ENCODE peak calls at places on chromosomes 3 and 15, in five cellular contexts. A is lower lobe of right lung, R is astrocyte of the spinal cord, Q is progenitor cell of endocrine pancreas, Y is natural killer cell. T is an unnamed sample.
A peak's percentile ranks its signal among the peaks of the same experiment; 100 is the strongest.

GRCh38 chr15:29925227-29926082 is 103.2 kb upstream of the TJP1 start:
- DNase-seq in A (peak; percentile 51), Q (peak; percentile 66), R (peak; percentile 83), Y (no peak), T (peak; percentile 82)

GRCh38 chr3:124792341-124793034 is 62.2 kb downstream of the UMPS start:
- DNase-seq in Y (no peak), A (no peak), R (no peak), Q (no peak), T (no peak)

GRCh38 chr3:114775395-114775794 is 371.7 kb downstream of the ZBTB20 start:
- DNase-seq in R (peak; percentile 44), Y (no peak), Q (no peak), A (no peak), T (no peak)

GRCh38 chr15:50857763-50858162 is 50.7 kb upstream of the AP4E1 start:
- DNase-seq in A (no peak), R (no peak), Y (no peak), Q (no peak), T (no peak)

GRCh38 chr15:92650966-92651365 is 4.6 kb downstream of the FAM174B start:
- DNase-seq in Y (no peak), Q (no peak), R (no peak), A (no peak), T (no peak)

GRCh38 chr3:186057594-186057993 is 51.3 kb downstream of the ETV5 start:
- DNase-seq in Y (no peak), A (no peak), Q (no peak), R (peak; percentile 87), T (no peak)

GRCh38 chr3:85050806-85051205 is 92.0 kb downstream of the CADM2 start:
- DNase-seq in R (no peak), A (no peak), Q (no peak), Y (no peak), T (no peak)

GRCh38 chr3:32969656-32970055 is 18.2 kb downstream of the CCR4 start:
- DNase-seq in R (peak; percentile 15), Y (no peak), Q (no peak), A (peak; percentile 63), T (no peak)

GRCh38 chr15:85582719-85583089 is 202.3 kb downstream of the AKAP13 start:
- DNase-seq in A (no peak), Y (peak; percentile 66), R (no peak), Q (no peak), T (no peak)

GRCh38 chr15:77759896-77760592 is 127.3 kb upstream of the LINGO1 start:
- DNase-seq in Y (no peak), A (no peak), R (no peak), Q (no peak), T (no peak)

GRCh38 chr3:177855021-177855420 is 657.7 kb upstream of the TBL1XR1 start:
- DNase-seq in R (no peak), A (no peak), Y (no peak), Q (no peak), T (no peak)

GRCh38 chr15:70795311-70795665 is 31.9 kb upstream of the UACA start:
- DNase-seq in A (no peak), Q (no peak), Y (no peak), R (peak; percentile 96), T (no peak)

GRCh38 chr3:53161820-53162671 is 1.0 kb downstream of the PRKCD start:
- DNase-seq in Y (peak; percentile 31), A (peak; percentile 71), Q (peak; percentile 24), R (peak; percentile 11), T (peak; percentile 23)

GRCh38 chr15:25176616-25176923 is 221.8 kb downstream of the SNRPN start:
- DNase-seq in A (no peak), Y (peak; percentile 2), R (no peak), Q (peak; percentile 5), T (no peak)

GRCh38 chr15:61871926-61872522 is 188.2 kb downstream of the VPS13C start:
- DNase-seq in R (peak; percentile 40), Q (no peak), Y (no peak), A (no peak), T (no peak)

GRCh38 chr15:39963806-39964205 is 29.9 kb downstream of the EIF2AK4 start:
- DNase-seq in R (no peak), A (no peak), Y (no peak), Q (no peak), T (no peak)

GRCh38 chr3:120147072-120147871 is 53.0 kb upstream of the GSK3B start:
- DNase-seq in Q (no peak), Y (no peak), A (no peak), R (no peak), T (no peak)

GRCh38 chr3:113626513-113627371 is 69.7 kb downstream of the USF3 start:
- DNase-seq in A (no peak), Q (peak; percentile 11), R (peak; percentile 71), Y (no peak), T (peak; percentile 38)

DNA sequence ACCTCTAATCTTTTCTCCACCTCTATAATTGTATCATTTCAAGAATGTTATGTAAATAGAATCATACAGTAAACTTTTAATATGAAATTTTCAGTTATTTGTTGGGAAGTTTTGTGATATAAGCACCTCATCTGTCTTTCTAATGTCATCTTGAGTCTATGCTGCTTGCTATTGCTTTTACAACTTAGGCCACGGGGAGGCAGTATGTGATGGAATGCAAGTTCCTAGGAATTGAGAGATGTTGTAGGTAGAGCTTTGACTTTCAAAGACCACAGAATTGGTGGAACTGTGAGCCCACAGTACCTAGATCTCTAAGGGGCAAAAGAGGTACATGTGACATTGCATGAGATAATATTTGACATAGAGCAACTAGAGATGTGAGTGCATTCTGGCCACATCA is 328.3 kb downstream of the MFSD1 start:
- DNase-seq in A (no peak), R (no peak), Y (no peak), Q (no peak), T (peak; percentile 2)
- TF ChIP-seq CTCF in A (no peak), R (peak; percentile 19), Y (no peak), Q (peak; percentile 46), T (peak; percentile 49)

GRCh38 chr15:36449084-36449661 is 130.3 kb upstream of the CDIN1 start:
- DNase-seq in Y (no peak), A (no peak), R (peak; percentile 13), Q (no peak), T (no peak)
- TF ChIP-seq CTCF in Y (no peak), A (no peak), R (no peak), Q (no peak), T (no peak)

GRCh38 chr3:141127344-141128125 is 76.4 kb downstream of the SPSB4 start:
- DNase-seq in Y (no peak), Q (no peak), A (no peak), R (no peak), T (no peak)

GRCh38 chr3:141123677-141124410 is 72.7 kb downstream of the SPSB4 start:
- DNase-seq in A (no peak), R (no peak), Q (no peak), Y (no peak), T (no peak)

GRCh38 chr3:141126661-141127343 is 75.7 kb downstream of the SPSB4 start:
- DNase-seq in R (no peak), Y (no peak), Q (no peak), A (no peak), T (no peak)

GRCh38 chr3:141124715-141125114 is 73.6 kb downstream of the SPSB4 start:
- DNase-seq in Y (no peak), Q (no peak), R (no peak), A (no peak), T (no peak)

GRCh38 chr3:141125351-141125750 is 74.2 kb downstream of the SPSB4 start:
- DNase-seq in Y (no peak), R (no peak), Q (no peak), A (no peak), T (no peak)
- TF ChIP-seq CTCF in Y (no peak), R (no peak), Q (no peak), A (no peak), T (no peak)

DNA sequence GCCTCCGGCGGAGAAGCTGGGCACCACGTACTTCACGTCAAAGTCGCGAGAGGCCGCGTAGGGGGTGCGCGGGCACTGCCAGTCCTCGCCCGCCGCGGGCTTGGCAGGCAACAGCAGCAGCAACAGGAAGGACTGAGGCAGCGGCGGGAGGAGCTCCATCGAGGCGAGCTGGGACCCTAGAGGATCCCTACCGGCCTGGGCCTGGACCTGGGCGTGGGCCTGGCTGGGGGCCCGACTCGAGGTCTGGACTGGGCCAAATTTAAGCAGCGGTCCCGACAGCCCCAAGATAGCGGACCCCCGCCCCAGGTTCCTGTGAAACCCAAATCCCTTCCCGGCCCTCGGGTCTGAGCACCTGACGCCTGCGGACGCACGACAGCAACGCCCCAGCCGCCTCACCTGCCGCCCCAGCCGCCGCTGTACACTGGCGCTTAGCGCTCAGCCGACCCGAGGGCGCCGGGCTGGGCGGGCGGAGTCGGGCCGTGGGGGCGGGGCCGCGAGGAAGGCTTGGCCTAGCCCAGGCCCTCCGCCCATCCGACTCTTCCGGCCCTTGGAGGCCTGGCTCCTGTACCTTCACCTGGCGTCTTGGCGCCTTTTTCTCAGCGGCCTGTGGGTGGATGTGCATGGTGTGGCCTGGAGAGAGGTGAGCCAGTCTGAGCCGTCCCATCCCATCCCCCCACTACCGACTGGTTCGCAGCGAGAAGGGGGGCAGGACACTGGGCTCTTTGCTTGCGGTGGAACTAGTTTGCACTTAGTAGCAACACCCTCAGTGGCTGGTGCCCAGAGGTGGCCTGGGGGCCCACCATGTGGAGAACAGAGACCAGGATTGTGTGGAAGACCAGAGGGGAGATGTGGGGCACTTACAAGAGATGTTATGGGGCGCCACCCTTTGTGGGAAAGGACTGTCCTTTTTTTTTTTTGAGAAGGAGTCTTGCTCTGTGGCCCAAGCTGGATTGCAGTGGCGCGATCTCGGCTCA is at the start of gene MST1R:
- DNase-seq in Q (peak; percentile 66), A (peak; percentile 92), R (no peak), Y (peak; percentile 77), T (peak; percentile 53)
- TF ChIP-seq CTCF in Q (no peak), A (no peak), R (no peak), Y (no peak), T (no peak)

DNA sequence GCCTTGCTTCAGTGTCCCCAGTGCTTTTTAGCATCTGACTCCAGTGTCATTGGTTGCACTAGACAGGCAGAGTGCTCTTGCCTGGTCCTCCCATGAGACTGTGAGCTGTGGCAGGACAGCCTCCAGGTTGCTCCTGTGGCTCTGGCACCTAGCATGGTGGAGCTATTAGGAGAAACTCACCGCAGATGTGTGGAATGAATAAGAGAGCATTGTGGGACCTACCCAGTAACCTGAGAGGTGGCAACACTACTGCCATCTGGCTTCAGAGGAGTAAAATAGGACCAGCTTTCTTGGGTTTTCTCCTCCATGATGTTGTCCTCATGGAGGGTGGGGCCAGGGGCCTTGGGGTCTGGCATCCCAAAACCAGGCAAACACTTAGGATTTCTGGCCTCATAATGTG is 183.6 kb downstream of the EPHB1 start:
- DNase-seq in Y (no peak), A (no peak), R (no peak), Q (no peak), T (no peak)
- TF ChIP-seq CTCF in Y (no peak), A (no peak), R (no peak), Q (no peak), T (no peak)

T was measured in neural crest cell.